ENCODE peak calls at places on chromosome X, in six cellular contexts. C is breast epithelium; M is stimulated activated CD4-positive, alpha-beta T cell treated with anti-CD3 and anti-CD28 coated beads, Interleukin-1b, Interleukin-23, amount 100 ng/mL, for 24 hours; L is choroid plexus epithelial cell; X is stimulated activated CD8-positive, alpha-beta memory T cell treated with anti-CD3 and anti-CD28 coated beads, Interleukin-4, amount 100 ng/mL, for 4 hours; J is neural progenitor cell. V is an unnamed sample.
A peak's percentile ranks its signal among the peaks of the same experiment; 100 is the strongest.

GRCh38 chrX:73214366-73215094 is at the start of gene NAP1L2:
- DNase-seq in L (peak; percentile 9), J (peak; percentile 61), C (peak; percentile 26), M (peak; percentile 8), X (peak; percentile 3), V (peak; percentile 0)

GRCh38 chrX:127708155-127708554 is 344.0 kb downstream of the ACTRT1 start:
- DNase-seq in C (no peak), L (no peak), X (no peak), M (no peak), J (no peak), V (no peak)

GRCh38 chrX:47321386-47321785 is 49.0 kb upstream of the ZNF157 start:
- DNase-seq in M (no peak), L (peak; percentile 77), C (peak; percentile 30), J (peak; percentile 92), X (no peak), V (peak; percentile 65)

GRCh38 chrX:40130207-40130606 is 32.4 kb upstream of the BCOR start:
- DNase-seq in X (no peak), C (no peak), J (no peak), M (no peak), L (peak; percentile 70), V (peak; percentile 69)

GRCh38 chrX:20506739-20507138 is 240.0 kb upstream of the RPS6KA3 start:
- DNase-seq in L (no peak), M (no peak), C (no peak), J (no peak), X (no peak), V (no peak)

GRCh38 chrX:153438522-153438921 is 7.3 kb downstream of the TREX2 start:
- DNase-seq in J (peak; percentile 44), M (no peak), C (no peak), L (peak; percentile 61), X (no peak), V (peak; percentile 27)

GRCh38 chrX:153984351-153985178 is 12.0 kb downstream of the TMEM187 start:
- DNase-seq in L (no peak), C (no peak), M (peak; percentile 39), X (no peak), J (no peak), V (no peak)

GRCh38 chrX:153732406-153732805 is 7.8 kb downstream of the ABCD1 start:
- DNase-seq in J (no peak), C (no peak), L (no peak), M (no peak), X (no peak), V (no peak)

GRCh38 chrX:131741103-131741581 is 197.3 kb downstream of the OR13H1 start:
- DNase-seq in X (peak; percentile 48), J (no peak), L (no peak), C (peak; percentile 86), M (no peak), V (peak; percentile 71)

GRCh38 chrX:113868169-113868568 is 715.7 kb upstream of the HTR2C start:
- DNase-seq in M (no peak), J (no peak), L (no peak), X (no peak), C (no peak), V (peak; percentile 13)

GRCh38 chrX:129779747-129780146 is at the start of gene SASH3:
- DNase-seq in M (no peak), J (no peak), X (no peak), L (no peak), C (no peak), V (no peak)